ENCODE peak calls at places on chromosome 14, in four cellular contexts. One of them, this sample, is unnamed.

GRCh38 chr14:25003537-25003936 is 46.4 kb downstream of the STXBP6 start:
- DNase-seq in stomach: no peak
- DNase-seq in fibroblast of lung: peak
- DNase-seq in suprapubic skin: no peak
- DNase-seq in this sample: no peak

GRCh38 chr14:54226103-54226502 is 170.7 kb upstream of the CDKN3 start:
- DNase-seq in stomach: no peak
- DNase-seq in fibroblast of lung: no peak
- DNase-seq in suprapubic skin: no peak
- DNase-seq in this sample: no peak

GRCh38 chr14:79150226-79150625 is 980.1 kb downstream of the NRXN3 start:
- DNase-seq in stomach: no peak
- DNase-seq in fibroblast of lung: no peak
- DNase-seq in suprapubic skin: no peak
- DNase-seq in this sample: no peak

GRCh38 chr14:21071225-21072041 is 1.3 kb downstream of the ARHGEF40 start:
- DNase-seq in stomach: peak
- DNase-seq in fibroblast of lung: peak
- DNase-seq in suprapubic skin: peak
- DNase-seq in this sample: peak

GRCh38 chr14:71354801-71355200 is 447.5 kb downstream of the PCNX1 start:
- DNase-seq in stomach: no peak
- DNase-seq in fibroblast of lung: peak
- DNase-seq in suprapubic skin: no peak
- DNase-seq in this sample: no peak

GRCh38 chr14:58680698-58681097 is 42.9 kb downstream of the DACT1 start:
- DNase-seq in stomach: no peak
- DNase-seq in fibroblast of lung: no peak
- DNase-seq in suprapubic skin: no peak
- DNase-seq in this sample: no peak

GRCh38 chr14:74846168-74846567 is 29.8 kb downstream of the PROX2 start:
- DNase-seq in stomach: no peak
- DNase-seq in fibroblast of lung: peak
- DNase-seq in suprapubic skin: no peak
- DNase-seq in this sample: no peak

GRCh38 chr14:52067873-52068740 is 752 bp downstream of the NID2 start:
- DNase-seq in stomach: no peak
- DNase-seq in fibroblast of lung: peak
- DNase-seq in suprapubic skin: peak
- DNase-seq in this sample: peak

GRCh38 chr14:78612666-78613065 is 442.5 kb downstream of the NRXN3 start:
- DNase-seq in stomach: no peak
- DNase-seq in fibroblast of lung: peak
- DNase-seq in suprapubic skin: no peak
- DNase-seq in this sample: no peak

GRCh38 chr14:105041841-105042765 is 21.2 kb upstream of the CDCA4 start:
- DNase-seq in stomach: no peak
- DNase-seq in fibroblast of lung: no peak
- DNase-seq in suprapubic skin: peak
- DNase-seq in this sample: no peak

GRCh38 chr14:30728471-30728870 is 106.4 kb downstream of the SCFD1 start:
- DNase-seq in stomach: no peak
- DNase-seq in fibroblast of lung: no peak
- DNase-seq in suprapubic skin: no peak
- DNase-seq in this sample: no peak

GRCh38 chr14:36505892-36506731 is 13.9 kb downstream of the NKX2-1 start:
- DNase-seq in stomach: no peak
- DNase-seq in fibroblast of lung: no peak
- DNase-seq in suprapubic skin: no peak
- DNase-seq in this sample: no peak

GRCh38 chr14:43411841-43412240 is 1095.2 kb downstream of the FSCB start:
- DNase-seq in stomach: no peak
- DNase-seq in fibroblast of lung: no peak
- DNase-seq in suprapubic skin: no peak
- DNase-seq in this sample: no peak

GRCh38 chr14:58571256-58571655 is 66.5 kb upstream of the DACT1 start:
- DNase-seq in stomach: no peak
- DNase-seq in fibroblast of lung: no peak
- DNase-seq in suprapubic skin: no peak
- DNase-seq in this sample: no peak

GRCh38 chr14:20332946-20333782 is at the start of gene CCNB1IP1:
- DNase-seq in stomach: peak
- DNase-seq in fibroblast of lung: peak
- DNase-seq in suprapubic skin: no peak
- DNase-seq in this sample: peak

GRCh38 chr14:103093856-103094405 is 594 bp upstream of the EXOC3L4 start:
- DNase-seq in stomach: no peak
- DNase-seq in fibroblast of lung: no peak
- DNase-seq in suprapubic skin: no peak
- DNase-seq in this sample: no peak

GRCh38 chr14:74474376-74474775 is 18.7 kb downstream of the NPC2 start:
- DNase-seq in stomach: no peak
- DNase-seq in fibroblast of lung: no peak
- DNase-seq in suprapubic skin: no peak
- DNase-seq in this sample: no peak

GRCh38 chr14:74400328-74400727 is 25.7 kb downstream of the SYNDIG1L start:
- DNase-seq in stomach: no peak
- DNase-seq in fibroblast of lung: no peak
- DNase-seq in suprapubic skin: no peak
- DNase-seq in this sample: no peak

GRCh38 chr14:23573384-23573783 is 5.2 kb downstream of the JPH4 start:
- DNase-seq in stomach: peak
- DNase-seq in fibroblast of lung: no peak
- DNase-seq in suprapubic skin: peak
- DNase-seq in this sample: no peak

GRCh38 chr14:104973215-104974145 is 4.7 kb downstream of the AHNAK2 start:
- DNase-seq in stomach: peak
- DNase-seq in fibroblast of lung: peak
- DNase-seq in suprapubic skin: peak
- DNase-seq in this sample: no peak

GRCh38 chr14:104554608-104555401 is 24.8 kb upstream of the C14orf180 start:
- DNase-seq in stomach: no peak
- DNase-seq in fibroblast of lung: no peak
- DNase-seq in suprapubic skin: peak
- DNase-seq in this sample: no peak

GRCh38 chr14:23320584-23321571 is at the start of gene PABPN1:
- DNase-seq in stomach: peak
- DNase-seq in fibroblast of lung: peak
- DNase-seq in suprapubic skin: peak
- DNase-seq in this sample: peak

GRCh38 chr14:104797112-104798044 is 1.8 kb upstream of the AKT1 start:
- DNase-seq in stomach: peak
- DNase-seq in fibroblast of lung: no peak
- DNase-seq in suprapubic skin: no peak
- DNase-seq in this sample: no peak

GRCh38 chr14:102206901-102207300 is 67.2 kb downstream of the WDR20 start:
- DNase-seq in stomach: peak
- DNase-seq in fibroblast of lung: no peak
- DNase-seq in suprapubic skin: no peak
- DNase-seq in this sample: no peak

GRCh38 chr14:71720978-71721624 is 211.1 kb upstream of the RGS6 start:
- DNase-seq in stomach: no peak
- DNase-seq in fibroblast of lung: peak
- DNase-seq in suprapubic skin: no peak
- DNase-seq in this sample: peak

GRCh38 chr14:51780741-51781140 is 79.7 kb upstream of the GNG2 start:
- DNase-seq in stomach: no peak
- DNase-seq in fibroblast of lung: peak
- DNase-seq in suprapubic skin: no peak
- DNase-seq in this sample: no peak

GRCh38 chr14:76938092-76938500 is 90.4 kb downstream of the IRF2BPL start:
- DNase-seq in stomach: no peak
- DNase-seq in fibroblast of lung: peak
- DNase-seq in suprapubic skin: no peak
- DNase-seq in this sample: no peak

GRCh38 chr14:51304956-51305355 is 64.9 kb downstream of the TMX1 start:
- DNase-seq in stomach: no peak
- DNase-seq in fibroblast of lung: peak
- DNase-seq in suprapubic skin: no peak
- DNase-seq in this sample: no peak

GRCh38 chr14:59075503-59075902 is 113.0 kb upstream of the DAAM1 start:
- DNase-seq in stomach: no peak
- DNase-seq in fibroblast of lung: no peak
- DNase-seq in suprapubic skin: no peak
- DNase-seq in this sample: no peak

GRCh38 chr14:63853831-63854293 is 1.1 kb downstream of the SYNE2 start:
- DNase-seq in stomach: peak
- DNase-seq in fibroblast of lung: peak
- DNase-seq in suprapubic skin: peak
- DNase-seq in this sample: peak

GRCh38 chr14:103097994-103098957 is 3.8 kb downstream of the EXOC3L4 start:
- DNase-seq in stomach: no peak
- DNase-seq in fibroblast of lung: no peak
- DNase-seq in suprapubic skin: no peak
- DNase-seq in this sample: no peak

GRCh38 chr14:25122188-25122587 is 72.2 kb upstream of the STXBP6 start:
- DNase-seq in stomach: no peak
- DNase-seq in fibroblast of lung: no peak
- DNase-seq in suprapubic skin: no peak
- DNase-seq in this sample: no peak

GRCh38 chr14:45249847-45250575 is 3.0 kb downstream of the MIS18BP1 start:
- DNase-seq in stomach: no peak
- DNase-seq in fibroblast of lung: peak
- DNase-seq in suprapubic skin: no peak
- DNase-seq in this sample: peak

GRCh38 chr14:69818760-69819191 is 21.7 kb upstream of the SLC10A1 start:
- DNase-seq in stomach: no peak
- DNase-seq in fibroblast of lung: peak
- DNase-seq in suprapubic skin: no peak
- DNase-seq in this sample: peak

GRCh38 chr14:104866451-104867370 is 1.6 kb downstream of the CEP170B start:
- DNase-seq in stomach: no peak
- DNase-seq in fibroblast of lung: no peak
- DNase-seq in suprapubic skin: peak
- DNase-seq in this sample: no peak

DNA sequence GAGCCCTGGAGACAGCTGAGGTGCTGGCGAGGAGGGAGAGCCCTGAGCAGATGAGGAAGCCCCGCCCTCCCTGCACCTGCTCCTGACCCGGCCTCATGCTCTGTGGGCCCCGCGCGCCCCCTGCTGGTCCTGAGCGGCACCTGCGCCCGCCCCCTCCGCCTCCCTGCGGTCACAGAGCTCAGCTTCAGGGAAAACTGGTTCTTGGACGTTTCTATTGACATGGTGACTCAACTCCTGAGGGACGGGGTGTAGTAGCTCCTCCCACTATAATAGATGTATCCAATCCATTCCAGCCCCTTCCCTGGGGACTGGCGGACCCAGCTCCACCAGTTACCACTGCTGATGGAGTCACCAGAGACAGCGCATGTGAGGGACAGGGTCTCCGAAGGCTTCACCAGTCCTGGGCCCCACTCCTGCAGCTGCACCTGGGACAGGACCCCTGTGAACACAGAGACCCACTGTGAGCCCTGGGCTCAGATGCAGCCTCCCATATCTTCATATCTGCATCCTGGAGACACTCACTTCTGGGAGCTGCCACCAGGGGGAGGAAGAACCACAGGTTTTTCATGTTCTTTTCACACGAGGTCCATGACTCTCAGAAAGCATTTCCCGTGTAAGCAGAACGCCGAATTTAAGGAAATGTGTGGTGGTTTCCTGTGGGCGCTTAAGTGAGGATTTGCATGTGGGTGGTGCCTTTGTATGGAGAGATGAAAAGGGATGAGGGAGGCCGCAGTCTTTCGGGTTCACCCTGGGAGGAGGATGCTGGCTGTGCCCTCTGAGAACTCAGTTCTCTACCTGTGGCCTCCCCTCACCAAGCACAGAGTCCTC is 1346.5 kb downstream of the TMEM121 start:
- DNase-seq in stomach: peak
- DNase-seq in fibroblast of lung: no peak
- DNase-seq in suprapubic skin: no peak
- DNase-seq in this sample: peak
- TF ChIP-seq CTCF in stomach: peak
- TF ChIP-seq CTCF in fibroblast of lung: no peak
- TF ChIP-seq CTCF in suprapubic skin: no peak
- TF ChIP-seq CTCF in this sample: peak

DNA sequence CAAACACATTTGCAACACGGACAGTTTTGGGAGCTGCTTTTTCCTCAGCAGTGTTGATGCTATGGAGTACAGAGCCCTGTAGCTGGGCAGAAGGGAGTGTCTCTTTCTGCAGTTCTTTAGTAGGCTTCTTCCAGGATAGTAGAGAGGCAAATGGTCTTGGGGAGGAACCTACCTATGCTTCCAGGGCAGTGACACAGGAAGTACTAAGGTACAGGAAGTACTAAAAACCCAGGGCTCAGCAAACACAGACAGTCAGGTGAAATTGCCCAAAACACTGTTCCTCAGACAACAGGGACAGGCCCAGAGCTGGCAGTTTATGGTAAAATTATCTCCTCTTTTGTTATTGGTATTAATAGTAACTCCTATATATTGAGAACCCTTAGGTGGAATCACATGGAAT is 217.6 kb downstream of the TTC8 start:
- DNase-seq in stomach: no peak
- DNase-seq in fibroblast of lung: no peak
- DNase-seq in suprapubic skin: no peak
- DNase-seq in this sample: no peak
- H3K4me3 ChIP-seq in stomach: no peak
- H3K4me3 ChIP-seq in fibroblast of lung: no peak
- H3K4me3 ChIP-seq in suprapubic skin: no peak
- H3K4me3 ChIP-seq in this sample: no peak

DNA sequence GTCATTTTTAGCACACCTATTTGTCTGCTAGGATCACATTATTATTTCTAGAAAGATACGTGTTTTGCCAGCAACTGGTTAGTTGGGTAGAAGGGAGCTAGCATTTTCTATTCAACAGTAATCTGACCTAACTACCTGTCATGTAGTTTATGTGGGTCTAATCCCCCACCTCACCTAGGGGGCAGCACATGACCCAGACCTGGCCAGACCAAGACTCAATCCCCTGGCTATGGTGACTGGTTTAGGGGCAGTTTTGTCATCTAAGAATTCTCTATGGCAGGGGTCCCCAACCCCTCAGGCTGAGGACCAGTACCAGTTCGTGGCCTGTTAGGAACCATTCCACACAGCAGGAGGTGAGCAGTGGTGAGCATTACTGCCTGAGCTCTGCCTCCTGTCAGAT is 29.5 kb upstream of the EVL start:
- DNase-seq in stomach: no peak
- DNase-seq in fibroblast of lung: no peak
- DNase-seq in suprapubic skin: no peak
- DNase-seq in this sample: no peak
- TF ChIP-seq CTCF in stomach: no peak
- TF ChIP-seq CTCF in fibroblast of lung: no peak
- TF ChIP-seq CTCF in suprapubic skin: no peak
- TF ChIP-seq CTCF in this sample: no peak

DNA sequence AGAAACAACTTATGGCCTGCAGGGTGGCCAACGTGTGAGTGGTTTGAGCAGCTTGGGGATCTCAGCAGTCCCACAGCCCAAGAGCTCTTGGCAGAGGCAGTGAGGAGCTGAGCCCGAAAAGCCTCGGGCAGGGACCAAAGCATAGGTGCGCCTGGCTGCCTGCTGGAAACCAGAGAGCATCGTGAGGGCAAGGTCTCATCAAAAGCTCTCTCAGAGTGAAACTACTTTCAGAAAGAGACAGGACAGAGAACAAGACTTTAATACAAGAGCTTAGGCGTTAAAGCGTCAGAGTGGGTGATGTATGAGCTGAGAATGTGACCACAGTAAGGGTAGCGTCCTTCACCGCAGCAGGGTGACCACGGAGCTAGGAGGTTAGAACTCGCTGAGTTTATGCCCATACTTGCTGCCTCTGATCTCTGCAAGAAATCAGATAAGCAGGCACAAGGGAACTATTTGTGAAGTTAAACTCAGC is 30.8 kb downstream of the LGMN start:
- DNase-seq in stomach: no peak
- DNase-seq in fibroblast of lung: peak
- DNase-seq in suprapubic skin: no peak
- DNase-seq in this sample: peak
- H3K4me3 ChIP-seq in stomach: no peak
- H3K4me3 ChIP-seq in fibroblast of lung: no peak
- H3K4me3 ChIP-seq in suprapubic skin: no peak
- H3K4me3 ChIP-seq in this sample: no peak

This sample was measured in GM12865.